ENCODE peak calls at places on chromosomes 7 and 10, in nine cellular contexts. Q is cardiac fibroblast; F is CD8-positive, alpha-beta memory T cell; Z is endothelial cell of umbilical vein; A is thyroid gland; E is psoas muscle; N is fibroblast of lung; U is SK-N-SH; Y is fibroblast of pulmonary artery. W is an unnamed sample.

GRCh38 chr10:28367865-28368541 is 65.1 kb upstream of the MPP7 start:
- DNase-seq in Q (no peak), F (peak), Z (no peak), A (peak), E (no peak), N (peak), U (no peak), Y (no peak), W (no peak)

GRCh38 chr7:35263396-35263795 is 9.5 kb upstream of the TBX20 start:
- DNase-seq in Q (no peak), F (no peak), Z (no peak), A (no peak), E (no peak), N (no peak), U (peak), Y (no peak), W (no peak)

GRCh38 chr7:157926107-157926506 is 589.3 kb downstream of the DNAJB6 start:
- DNase-seq in Q (no peak), F (peak), Z (no peak), A (no peak), E (no peak), N (no peak), U (no peak), Y (no peak), W (no peak)

GRCh38 chr7:2834748-2835441 is 9.2 kb downstream of the GNA12 start:
- DNase-seq in Q (peak), F (no peak), Z (no peak), A (no peak), E (no peak), N (no peak), U (no peak), Y (no peak), W (no peak)

GRCh38 chr10:26721561-26721960 is 24.1 kb downstream of the PDSS1 start:
- DNase-seq in Q (no peak), F (peak), Z (no peak), A (no peak), E (no peak), N (no peak), U (no peak), Y (no peak), W (no peak)

GRCh38 chr10:132394201-132394811 is 2.7 kb upstream of the PWWP2B start:
- DNase-seq in Q (no peak), F (no peak), Z (no peak), A (peak), E (peak), N (no peak), U (no peak), Y (no peak), W (no peak)

GRCh38 chr10:11672836-11673235 is 61.4 kb upstream of the USP6NL start:
- DNase-seq in Q (no peak), F (no peak), Z (no peak), A (no peak), E (no peak), N (no peak), U (no peak), Y (no peak), W (no peak)

GRCh38 chr10:97154789-97155188 is 31.0 kb downstream of the SLIT1 start:
- DNase-seq in Q (no peak), F (no peak), Z (no peak), A (no peak), E (no peak), N (no peak), U (no peak), Y (no peak), W (no peak)

GRCh38 chr7:139355320-139355719 is 4.4 kb upstream of the LUC7L2 start:
- DNase-seq in Q (peak), F (no peak), Z (no peak), A (no peak), E (no peak), N (no peak), U (no peak), Y (peak), W (no peak)

GRCh38 chr10:107487284-107487683 is 322.8 kb upstream of the SORCS1 start:
- DNase-seq in Q (peak), F (no peak), Z (no peak), A (no peak), E (no peak), N (no peak), U (no peak), Y (no peak), W (no peak)

GRCh38 chr10:132408367-132408781 is 11.4 kb downstream of the PWWP2B start:
- DNase-seq in Q (no peak), F (no peak), Z (no peak), A (peak), E (no peak), N (no peak), U (no peak), Y (no peak), W (no peak)

GRCh38 chr7:137943132-137943551 is 58.7 kb downstream of the CREB3L2 start:
- DNase-seq in Q (peak), F (no peak), Z (peak), A (no peak), E (peak), N (peak), U (no peak), Y (peak), W (peak)

GRCh38 chr10:35089641-35090161 is 440 bp downstream of the CUL2 start:
- DNase-seq in Q (peak), F (peak), Z (peak), A (no peak), E (peak), N (peak), U (no peak), Y (peak), W (peak)

GRCh38 chr7:148803094-148803493 is 81.0 kb downstream of the EZH2 start:
- DNase-seq in Q (no peak), F (no peak), Z (no peak), A (no peak), E (no peak), N (no peak), U (no peak), Y (no peak), W (no peak)

GRCh38 chr7:2894118-2894940 is 50.2 kb upstream of the GNA12 start:
- DNase-seq in Q (no peak), F (peak), Z (no peak), A (no peak), E (no peak), N (no peak), U (no peak), Y (no peak), W (no peak)

GRCh38 chr7:2820508-2820934 is 23.6 kb downstream of the GNA12 start:
- DNase-seq in Q (peak), F (no peak), Z (peak), A (peak), E (peak), N (peak), U (no peak), Y (peak), W (peak)

GRCh38 chr7:135744938-135745701 is 3.5 kb downstream of the FAM180A start:
- DNase-seq in Q (peak), F (no peak), Z (peak), A (peak), E (no peak), N (peak), U (no peak), Y (peak), W (peak)

GRCh38 chr10:26503911-26504310 is 65.8 kb downstream of the APBB1IP start:
- DNase-seq in Q (no peak), F (no peak), Z (no peak), A (no peak), E (no peak), N (no peak), U (no peak), Y (no peak), W (no peak)

DNA sequence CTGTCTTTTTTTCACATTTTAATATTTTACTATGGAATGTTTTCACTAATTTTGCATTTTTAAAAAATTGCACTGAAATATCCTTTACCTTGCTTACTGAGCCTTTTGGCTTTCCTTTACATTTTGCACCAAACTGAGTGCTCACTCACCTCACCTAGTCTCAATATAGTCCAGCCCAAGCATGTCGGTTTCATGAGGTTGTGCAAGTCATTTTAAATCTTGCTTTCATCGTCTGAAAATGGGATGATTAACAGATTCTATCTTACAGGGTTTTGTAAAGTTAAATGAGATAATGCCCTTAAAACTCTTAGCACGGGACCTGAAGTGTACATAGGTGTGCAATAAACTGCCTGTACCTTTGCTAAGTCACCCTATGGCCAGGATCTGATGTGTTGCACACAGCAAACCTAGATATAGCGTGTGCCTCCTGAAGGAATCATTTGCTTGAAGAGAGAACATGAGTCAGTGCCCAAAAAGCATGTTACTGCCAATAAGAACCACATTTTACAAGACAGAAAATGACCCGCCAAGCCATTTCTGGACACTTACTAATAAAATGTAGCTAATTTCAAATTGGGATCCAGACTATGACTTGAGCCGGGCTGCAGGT is 199.8 kb downstream of the JCAD start:
- DNase-seq in Q (peak), F (no peak), Z (no peak), A (no peak), E (no peak), N (peak), U (no peak), Y (no peak), W (no peak)
- H3K4me3 ChIP-seq in Q (no peak), F (no peak), Z (no peak), A (no peak), E (no peak), N (no peak), U (no peak), Y (no peak), W (no peak)

DNA sequence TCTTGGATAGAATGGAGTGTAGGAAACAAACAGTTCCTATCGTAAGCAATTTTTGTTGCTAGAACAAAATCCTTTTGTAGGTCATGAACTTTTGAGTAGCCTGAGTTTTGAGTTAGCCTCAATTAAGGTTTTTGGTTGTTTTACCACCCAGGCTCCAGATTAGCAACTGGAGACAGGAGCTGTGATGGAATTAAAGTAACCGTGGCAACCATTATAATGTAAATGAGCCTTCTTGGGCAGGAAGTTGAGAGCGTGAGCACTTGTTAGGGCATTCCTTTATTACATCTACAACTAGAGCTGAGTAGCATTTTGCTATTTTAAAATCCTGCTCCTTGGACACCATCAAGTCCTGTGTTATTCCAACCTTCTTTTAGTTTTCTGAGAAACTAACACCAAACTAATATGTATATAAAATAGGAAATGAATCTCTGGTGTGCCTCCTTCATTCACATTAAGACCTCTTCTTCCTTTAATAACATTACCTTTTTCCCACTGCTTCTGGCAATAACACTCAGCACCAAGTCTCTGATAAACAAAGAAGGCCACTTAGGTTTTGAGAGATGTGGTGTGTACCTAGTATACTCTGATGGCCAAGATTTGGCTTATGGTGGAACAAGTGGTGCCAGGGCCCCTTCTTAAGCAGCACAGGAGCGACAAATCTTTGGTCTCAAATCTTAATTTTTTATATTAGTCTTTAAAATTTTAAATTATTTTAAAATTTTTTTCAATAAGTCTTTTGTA is 34.0 kb downstream of the AHCYL2 start:
- DNase-seq in Q (peak), F (no peak), Z (peak), A (peak), E (no peak), N (peak), U (no peak), Y (no peak), W (no peak)
- H3K4me3 ChIP-seq in Q (no peak), F (no peak), Z (no peak), A (no peak), E (no peak), N (no peak), U (no peak), Y (no peak), W (no peak)

GRCh38 chr10:25170627-25171026 is 4.2 kb upstream of the GPR158 start:
- DNase-seq in Q (no peak), F (no peak), Z (no peak), A (no peak), E (no peak), N (no peak), U (no peak), Y (no peak), W (no peak)
- H3K4me3 ChIP-seq in Q (no peak), F (no peak), Z (no peak), A (no peak), E (no peak), N (no peak), U (no peak), Y (no peak), W (no peak)

DNA sequence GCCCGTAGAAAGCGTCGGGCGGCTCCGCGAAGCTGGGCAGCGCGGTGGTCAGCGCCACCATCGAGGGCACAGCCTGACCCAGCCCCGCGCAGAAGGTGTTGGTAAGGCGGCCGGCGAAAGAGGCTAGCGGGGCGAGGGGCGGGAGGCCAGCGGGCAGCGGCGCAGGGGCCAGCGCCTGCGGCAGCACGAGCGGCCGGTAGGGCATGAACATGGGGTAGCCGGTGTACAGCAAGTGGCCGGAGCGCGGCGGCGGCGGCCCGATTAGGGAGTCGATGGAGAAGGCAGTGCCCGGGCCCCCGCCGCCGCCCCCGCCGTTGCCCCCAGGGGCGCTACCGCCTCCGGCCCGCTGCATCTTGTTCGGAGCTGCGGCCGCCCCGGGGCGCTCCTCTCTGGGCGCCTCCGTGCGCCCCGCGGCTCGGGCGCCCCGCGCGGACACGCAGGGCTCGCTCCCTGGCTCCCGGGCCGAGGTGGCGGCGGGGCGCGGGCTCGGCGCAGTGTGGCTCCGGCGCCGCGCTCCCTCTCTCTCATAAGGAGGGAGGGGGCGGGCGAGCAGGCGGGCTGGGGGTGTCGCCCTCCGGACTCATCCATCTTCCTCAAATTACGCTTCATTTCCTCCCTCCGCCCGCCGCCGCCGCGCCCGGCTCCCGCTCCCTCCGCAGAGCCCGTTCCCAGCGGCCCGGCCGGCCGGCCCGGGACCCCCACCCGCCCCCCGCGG is at the start of gene GBX1:
- DNase-seq in Q (no peak), F (no peak), Z (no peak), A (peak), E (no peak), N (peak), U (peak), Y (no peak), W (no peak)
- H3K4me3 ChIP-seq in Q (peak), F (no peak), Z (peak), A (peak), E (peak), N (no peak), U (peak), Y (no peak), W (peak)

GRCh38 chr10:103102195-103102594 is 90.9 kb downstream of the NT5C2 start:
- DNase-seq in Q (no peak), F (no peak), Z (no peak), A (no peak), E (no peak), N (peak), U (no peak), Y (no peak), W (peak)
- H3K4me3 ChIP-seq in Q (no peak), F (no peak), Z (no peak), A (no peak), E (no peak), N (no peak), U (no peak), Y (no peak), W (no peak)

GRCh38 chr10:12848439-12849173 is 152.9 kb downstream of the CCDC3 start:
- DNase-seq in Q (no peak), F (no peak), Z (no peak), A (no peak), E (no peak), N (no peak), U (no peak), Y (no peak), W (no peak)
- H3K4me3 ChIP-seq in Q (no peak), F (no peak), Z (no peak), A (no peak), E (no peak), N (no peak), U (no peak), Y (no peak), W (no peak)

GRCh38 chr10:75395171-75395954 is 6.2 kb downstream of the ZNF503 start:
- DNase-seq in Q (peak), F (no peak), Z (peak), A (peak), E (peak), N (peak), U (peak), Y (no peak), W (no peak)

GRCh38 chr10:75397571-75397921 is 4.0 kb downstream of the ZNF503 start:
- DNase-seq in Q (peak), F (no peak), Z (peak), A (no peak), E (no peak), N (peak), U (no peak), Y (no peak), W (no peak)

GRCh38 chr10:75395955-75396860 is 5.4 kb downstream of the ZNF503 start:
- DNase-seq in Q (peak), F (no peak), Z (peak), A (peak), E (peak), N (peak), U (no peak), Y (no peak), W (no peak)

GRCh38 chr10:75398238-75398629 is 3.3 kb downstream of the ZNF503 start:
- DNase-seq in Q (peak), F (no peak), Z (peak), A (no peak), E (no peak), N (no peak), U (no peak), Y (no peak), W (no peak)

GRCh38 chr10:75396861-75397570 is 4.5 kb downstream of the ZNF503 start:
- DNase-seq in Q (peak), F (no peak), Z (peak), A (peak), E (peak), N (peak), U (no peak), Y (no peak), W (no peak)
- H3K4me3 ChIP-seq in Q (peak), F (no peak), Z (peak), A (peak), E (peak), N (peak), U (no peak), Y (peak), W (peak)

DNA sequence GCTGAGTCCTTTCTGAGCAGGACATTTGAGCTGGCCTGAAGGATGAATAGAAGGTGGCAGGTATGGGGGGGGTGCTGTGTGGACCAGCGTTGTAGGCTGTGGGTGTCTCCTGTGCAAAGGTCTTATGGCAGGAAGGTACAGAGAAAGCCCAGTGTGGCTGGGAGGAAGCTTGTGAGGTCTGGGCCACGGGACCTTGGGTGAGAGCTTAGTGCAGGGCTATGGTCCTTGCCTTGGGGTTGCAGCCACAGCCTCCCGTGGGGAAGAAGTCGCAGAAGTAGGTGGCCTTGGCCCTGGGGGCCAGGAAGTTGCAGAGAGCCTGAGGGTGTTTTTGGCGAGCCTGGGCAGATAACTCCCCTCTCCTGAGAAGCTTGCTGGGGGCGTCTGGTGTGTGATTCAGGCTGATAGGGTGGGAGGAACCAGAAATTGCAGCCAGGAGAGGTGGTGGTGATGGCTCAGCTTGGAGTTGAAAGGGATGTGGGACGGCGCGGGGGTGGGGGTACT is 172.0 kb upstream of the TNRC18 start:
- DNase-seq in Q (peak), F (no peak), Z (no peak), A (no peak), E (no peak), N (peak), U (peak), Y (no peak), W (no peak)
- H3K4me3 ChIP-seq in Q (peak), F (peak), Z (peak), A (no peak), E (peak), N (peak), U (peak), Y (peak), W (peak)

GRCh38 chr10:99522078-99522479 is 10.7 kb upstream of the NKX2-3 start:
- DNase-seq in Q (no peak), F (no peak), Z (no peak), A (no peak), E (no peak), N (no peak), U (peak), Y (no peak), W (no peak)
- H3K4me3 ChIP-seq in Q (no peak), F (no peak), Z (no peak), A (no peak), E (no peak), N (no peak), U (no peak), Y (no peak), W (no peak)

GRCh38 chr7:129052441-129052840 is 2.5 kb downstream of the TNPO3 start:
- DNase-seq in Q (no peak), F (no peak), Z (no peak), A (no peak), E (no peak), N (no peak), U (no peak), Y (no peak), W (no peak)
- H3K4me3 ChIP-seq in Q (no peak), F (no peak), Z (no peak), A (no peak), E (peak), N (no peak), U (no peak), Y (no peak), W (no peak)

W was measured in skeletal muscle cell.